ENCODE peak calls at places on chromosomes 5 and 9, in six cellular contexts. R is uterus; A is CD8-positive, alpha-beta T cell; V is heart right ventricle; G is spleen; W is ACHN. U is an unnamed sample.

GRCh38 chr5:36726317-36726716 is 119.9 kb downstream of the SLC1A3 start:
- DNase-seq in R (no peak), A (no peak), V (no peak), G (no peak), W (no peak), U (no peak)

GRCh38 chr9:110954822-110955291 is 83.4 kb downstream of the LPAR1 start:
- DNase-seq in R (no peak), A (no peak), V (no peak), G (no peak), W (no peak), U (no peak)

GRCh38 chr5:61447780-61448495 is 115.9 kb downstream of the ZSWIM6 start:
- DNase-seq in R (no peak), A (no peak), V (no peak), G (no peak), W (no peak), U (no peak)

GRCh38 chr9:75979362-75979761 is 88.9 kb downstream of the PCSK5 start:
- DNase-seq in R (no peak), A (no peak), V (no peak), G (no peak), W (peak), U (no peak)

GRCh38 chr9:36566813-36567217 is 5.9 kb upstream of the MELK start:
- DNase-seq in R (no peak), A (no peak), V (peak), G (peak), W (peak), U (no peak)

GRCh38 chr5:35122819-35123218 is 75.1 kb upstream of the AGXT2 start:
- DNase-seq in R (no peak), A (no peak), V (no peak), G (no peak), W (no peak), U (no peak)

GRCh38 chr9:22049411-22049810 is 40.3 kb upstream of the CDKN2B start:
- DNase-seq in R (no peak), A (no peak), V (no peak), G (no peak), W (peak), U (no peak)

GRCh38 chr5:526456-527088 is 2.3 kb upstream of the SLC9A3 start:
- DNase-seq in R (no peak), A (no peak), V (peak), G (no peak), W (no peak), U (no peak)

GRCh38 chr5:84259221-84260045 is 125.2 kb downstream of the EDIL3 start:
- DNase-seq in R (no peak), A (no peak), V (no peak), G (no peak), W (no peak), U (no peak)

GRCh38 chr9:33619666-33620404 is 95.8 kb downstream of the ANKRD18B start:
- DNase-seq in R (no peak), A (no peak), V (no peak), G (no peak), W (peak), U (no peak)

GRCh38 chr9:124632077-124632621 is 125.0 kb upstream of the NR5A1 start:
- DNase-seq in R (no peak), A (no peak), V (no peak), G (no peak), W (no peak), U (no peak)

GRCh38 chr5:82863260-82863659 is 213.9 kb downstream of the TMEM167A start:
- DNase-seq in R (no peak), A (no peak), V (no peak), G (no peak), W (no peak), U (no peak)

GRCh38 chr9:90300901-90301688 is 341.5 kb downstream of the DIRAS2 start:
- DNase-seq in R (no peak), A (no peak), V (no peak), G (no peak), W (peak), U (no peak)

GRCh38 chr9:84404095-84404686 is 63.6 kb upstream of the SLC28A3 start:
- DNase-seq in R (no peak), A (no peak), V (no peak), G (no peak), W (peak), U (no peak)

GRCh38 chr5:137778772-137779564 is 24.8 kb upstream of the HNRNPA0 start:
- DNase-seq in R (no peak), A (no peak), V (no peak), G (no peak), W (peak), U (peak)

GRCh38 chr9:122991370-122991830 is 42.1 kb upstream of the GPR21 start:
- DNase-seq in R (peak), A (no peak), V (no peak), G (no peak), W (peak), U (peak)

GRCh38 chr9:3662671-3663070 is 136.9 kb upstream of the RFX3 start:
- DNase-seq in R (no peak), A (no peak), V (no peak), G (no peak), W (no peak), U (no peak)

GRCh38 chr5:5617024-5617423 is 194.5 kb downstream of the ICE1 start:
- DNase-seq in R (no peak), A (no peak), V (no peak), G (no peak), W (no peak), U (no peak)

GRCh38 chr5:40453689-40454088 is 226.0 kb upstream of the PTGER4 start:
- DNase-seq in R (no peak), A (no peak), V (no peak), G (no peak), W (no peak), U (no peak)

GRCh38 chr5:142748568-142749249 is 21.5 kb upstream of the ARHGAP26 start:
- DNase-seq in R (no peak), A (peak), V (peak), G (peak), W (peak), U (peak)

GRCh38 chr9:16058131-16058549 is 505.3 kb downstream of the CCDC171 start:
- DNase-seq in R (no peak), A (no peak), V (no peak), G (no peak), W (peak), U (no peak)

GRCh38 chr5:34571380-34572041 is 84.6 kb upstream of the RAI14 start:
- DNase-seq in R (no peak), A (no peak), V (no peak), G (no peak), W (no peak), U (no peak)

GRCh38 chr5:124755565-124755964 is 9.1 kb upstream of the ZNF608 start:
- DNase-seq in R (no peak), A (no peak), V (no peak), G (no peak), W (no peak), U (no peak)

GRCh38 chr5:1655496-1656270 is 131.9 kb upstream of the LPCAT1 start:
- DNase-seq in R (no peak), A (no peak), V (no peak), G (no peak), W (no peak), U (no peak)

GRCh38 chr9:16205455-16205854 is 652.6 kb downstream of the CCDC171 start:
- DNase-seq in R (no peak), A (no peak), V (no peak), G (no peak), W (no peak), U (no peak)

GRCh38 chr9:108073823-108074222 is 584.3 kb upstream of the KLF4 start:
- DNase-seq in R (no peak), A (no peak), V (no peak), G (no peak), W (no peak), U (no peak)

GRCh38 chr9:106405871-106406435 is 457.0 kb upstream of the ZNF462 start:
- DNase-seq in R (no peak), A (no peak), V (no peak), G (no peak), W (no peak), U (no peak)

GRCh38 chr5:81971086-81971693 is 633 bp upstream of the ATG10 start:
- DNase-seq in R (no peak), A (no peak), V (no peak), G (no peak), W (peak), U (peak)

GRCh38 chr5:150653762-150654158 is 7.3 kb upstream of the MYOZ3 start:
- DNase-seq in R (no peak), A (no peak), V (no peak), G (no peak), W (no peak), U (no peak)

GRCh38 chr9:93136011-93136440 is 2.0 kb upstream of the NINJ1 start:
- DNase-seq in R (no peak), A (no peak), V (no peak), G (peak), W (no peak), U (no peak)

GRCh38 chr5:180090769-180091546 is 19.4 kb upstream of the RNF130 start:
- DNase-seq in R (no peak), A (no peak), V (no peak), G (no peak), W (no peak), U (no peak)

GRCh38 chr5:36875051-36875788 is 1.3 kb upstream of the NIPBL start:
- DNase-seq in R (peak), A (peak), V (peak), G (peak), W (peak), U (peak)